ENCODE peak calls at places on chromosomes 2 and 18, in four cellular contexts. B is cardiac muscle cell, G is IMR-90, X is right cardiac atrium. N is an unnamed sample. For H3K9me3, the result is how much of the 10 kb centered on the place peaks cover.

GRCh38 chr2:121076501-121076820 is 208.5 kb downstream of the TFCP2L1 start:
- DNase-seq in B (no peak), G (no peak), X (no peak), N (no peak)

GRCh38 chr18:33746261-33746660 is 168.2 kb downstream of the ASXL3 start:
- DNase-seq in B (no peak), G (no peak), X (no peak), N (no peak)

GRCh38 chr2:121075006-121075545 is 209.9 kb downstream of the TFCP2L1 start:
- DNase-seq in B (peak), G (peak), X (peak), N (peak)

GRCh38 chr2:69616755-69617154 is 26.8 kb downstream of the AAK1 start:
- DNase-seq in B (no peak), G (no peak), X (no peak), N (no peak)

GRCh38 chr2:79432731-79433146 is 80.1 kb upstream of the CTNNA2 start:
- DNase-seq in B (no peak), G (no peak), X (no peak), N (no peak)

GRCh38 chr2:224069172-224069571 is 30.1 kb upstream of the SERPINE2 start:
- DNase-seq in B (no peak), G (no peak), X (peak), N (no peak)

GRCh38 chr18:79987566-79987965 is 797 bp downstream of the TXNL4A start:
- DNase-seq in B (no peak), G (no peak), X (no peak), N (no peak)

GRCh38 chr18:73352546-73352945 is 484.8 kb upstream of the NETO1 start:
- DNase-seq in B (no peak), G (peak), X (no peak), N (peak)

GRCh38 chr2:186962085-186962747 is 113.2 kb upstream of the ZSWIM2 start:
- DNase-seq in B (no peak), G (no peak), X (no peak), N (no peak)

GRCh38 chr18:9401166-9401565 is 66.6 kb downstream of the TWSG1 start:
- DNase-seq in B (no peak), G (no peak), X (no peak), N (no peak)

GRCh38 chr2:30110773-30111172 is 36.0 kb upstream of the YPEL5 start:
- DNase-seq in B (no peak), G (peak), X (no peak), N (no peak)

GRCh38 chr2:30108851-30109250 is 38.0 kb upstream of the YPEL5 start:
- DNase-seq in B (no peak), G (no peak), X (no peak), N (no peak)

GRCh38 chr2:30106543-30106942 is 40.3 kb upstream of the YPEL5 start:
- DNase-seq in B (no peak), G (peak), X (no peak), N (no peak)

GRCh38 chr2:30109856-30110255 is 37.0 kb upstream of the YPEL5 start:
- DNase-seq in B (no peak), G (no peak), X (no peak), N (no peak)

DNA sequence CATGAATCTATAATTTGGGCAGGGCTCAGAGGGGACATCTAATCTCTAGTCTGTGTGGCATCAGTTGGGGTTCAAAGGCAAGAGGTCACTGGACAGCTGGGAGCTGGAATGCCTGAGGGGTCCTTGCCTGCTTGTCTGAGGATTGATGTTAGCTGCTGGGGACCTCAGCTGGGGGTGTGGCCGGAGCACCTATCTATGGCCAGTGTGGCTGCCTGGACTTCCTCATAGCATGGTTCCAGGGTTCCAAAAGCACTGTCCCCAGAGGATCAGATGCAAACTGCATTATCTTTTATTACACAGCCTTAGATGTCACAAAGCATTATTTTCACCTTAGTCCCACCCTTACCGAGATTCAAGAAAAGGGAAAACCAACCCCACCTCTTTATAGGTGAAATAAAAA is 38.6 kb upstream of the YPEL5 start:
- DNase-seq in B (no peak), G (no peak), X (no peak), N (no peak)
- H3K4me3 ChIP-seq in B (no peak), G (no peak), X (no peak), N (no peak)

GRCh38 chr2:241931084-241931975 is 61.8 kb downstream of the RTP5 start:
- DNase-seq in B (no peak), G (no peak), X (no peak), N (no peak)

GRCh38 chr2:241935314-241935713 is 65.8 kb downstream of the RTP5 start:
- DNase-seq in B (no peak), G (peak), X (no peak), N (no peak)

GRCh38 chr2:241931976-241932894 is 62.7 kb downstream of the RTP5 start:
- DNase-seq in B (no peak), G (no peak), X (no peak), N (no peak)

GRCh38 chr2:241933175-241933911 is 63.8 kb downstream of the RTP5 start:
- DNase-seq in B (no peak), G (no peak), X (no peak), N (no peak)

GRCh38 chr2:241932895-241933174 is 63.3 kb downstream of the RTP5 start:
- DNase-seq in B (no peak), G (no peak), X (no peak), N (no peak)
- H3K27ac ChIP-seq in B (no peak), G (no peak), X (no peak), N (no peak)

GRCh38 chr18:56189615-56190014 is 448.8 kb downstream of the TXNL1 start:
- DNase-seq in B (no peak), G (no peak), X (no peak), N (no peak)
- H3K9me3 ChIP-seq in B (under half), G (under half), X (under half), N (under half)

GRCh38 chr2:218983263-218983970 is 1.6 kb downstream of the FEV start:
- DNase-seq in B (no peak), G (no peak), X (no peak), N (no peak)

GRCh38 chr2:218980800-218981389 is 4.1 kb downstream of the FEV start:
- DNase-seq in B (no peak), G (no peak), X (no peak), N (no peak)

GRCh38 chr2:218981390-218982311 is 3.3 kb downstream of the FEV start:
- DNase-seq in B (peak), G (peak), X (no peak), N (no peak)

GRCh38 chr2:218982312-218983262 is 2.4 kb downstream of the FEV start:
- DNase-seq in B (no peak), G (no peak), X (no peak), N (no peak)

DNA sequence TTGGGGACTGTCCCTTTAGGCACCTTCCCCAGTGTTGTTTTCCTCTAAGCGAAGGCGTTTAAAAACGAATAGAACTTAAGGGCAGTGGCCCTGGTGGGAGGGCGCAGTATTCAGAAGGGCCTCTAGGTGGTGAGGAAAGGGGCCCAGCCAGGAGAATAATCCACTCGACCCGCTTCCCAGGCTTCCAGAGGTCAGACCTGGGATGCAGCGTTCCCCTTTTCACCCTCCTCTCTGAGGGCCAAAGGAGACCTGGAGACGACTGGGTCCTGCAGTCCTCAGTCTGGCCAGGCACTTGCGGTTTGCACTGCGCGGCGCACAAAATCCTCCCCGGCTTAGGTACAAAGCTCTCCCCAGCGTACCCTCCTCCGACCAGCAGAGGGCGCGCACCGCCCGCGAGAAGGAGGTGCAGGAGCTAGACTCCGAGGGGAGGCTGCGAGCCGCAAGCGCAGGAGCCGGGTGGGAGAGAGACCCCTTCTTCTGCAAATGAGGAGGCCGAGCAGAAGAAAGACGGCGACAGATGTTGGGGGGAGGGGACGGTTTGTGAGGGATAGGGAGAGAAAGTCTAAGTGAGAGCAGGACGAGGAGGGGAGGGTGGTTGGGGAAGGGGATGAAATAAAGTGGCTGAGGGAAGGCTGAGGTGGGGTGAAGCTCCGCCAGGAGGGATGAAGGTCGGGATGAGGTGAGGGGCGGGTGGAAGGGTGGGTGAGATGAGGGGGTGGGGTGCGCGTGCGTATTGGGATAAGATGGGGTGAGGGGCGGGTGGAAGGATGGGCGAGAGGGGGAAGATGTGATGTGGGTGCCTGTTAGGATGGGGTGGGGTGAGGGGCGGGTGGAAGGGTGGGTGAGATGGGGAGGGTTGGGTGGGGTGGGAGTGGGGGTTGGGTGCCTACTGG is 4.9 kb downstream of the FEV start:
- DNase-seq in B (peak), G (peak), X (peak), N (peak)
- H3K4me3 ChIP-seq in B (no peak), G (no peak), X (no peak), N (no peak)

DNA sequence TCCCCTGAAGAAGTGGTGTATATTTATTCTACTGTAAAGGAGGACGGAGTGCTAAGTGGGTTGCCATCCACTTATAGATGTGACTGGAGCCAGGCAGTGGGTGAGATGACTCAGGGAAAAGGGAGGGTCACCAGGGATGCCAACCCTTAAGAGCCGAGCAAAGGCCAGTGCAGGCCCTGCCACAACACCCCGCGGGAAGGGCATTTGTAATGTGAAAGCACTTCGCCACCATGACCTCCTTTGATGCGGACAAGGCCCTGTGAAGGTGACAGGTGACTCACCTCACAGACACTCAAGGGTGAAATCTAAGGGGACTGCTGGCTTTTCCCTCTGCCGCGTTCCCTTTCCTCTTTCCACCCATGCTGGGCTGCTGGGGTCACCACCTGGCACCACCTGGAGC is 50.2 kb upstream of the MRPL33 start:
- DNase-seq in B (no peak), G (no peak), X (peak), N (no peak)
- H3K27ac ChIP-seq in B (no peak), G (no peak), X (peak), N (no peak)

GRCh38 chr2:239712755-239713154 is 311.9 kb upstream of the HDAC4 start:
- DNase-seq in B (no peak), G (no peak), X (no peak), N (no peak)
- H3K9me3 ChIP-seq in B (under half), G (under half), X (under half), N (under half)

GRCh38 chr2:75202359-75202758 is 3.0 kb upstream of the TACR1 start:
- DNase-seq in B (no peak), G (no peak), X (no peak), N (no peak)

GRCh38 chr2:75199428-75200011 is at the start of gene TACR1:
- DNase-seq in B (peak), G (peak), X (peak), N (no peak)

GRCh38 chr2:75204833-75205232 is 5.5 kb upstream of the TACR1 start:
- DNase-seq in B (no peak), G (no peak), X (no peak), N (no peak)

GRCh38 chr2:75195076-75195691 is 4.1 kb downstream of the TACR1 start:
- DNase-seq in B (no peak), G (no peak), X (no peak), N (no peak)

DNA sequence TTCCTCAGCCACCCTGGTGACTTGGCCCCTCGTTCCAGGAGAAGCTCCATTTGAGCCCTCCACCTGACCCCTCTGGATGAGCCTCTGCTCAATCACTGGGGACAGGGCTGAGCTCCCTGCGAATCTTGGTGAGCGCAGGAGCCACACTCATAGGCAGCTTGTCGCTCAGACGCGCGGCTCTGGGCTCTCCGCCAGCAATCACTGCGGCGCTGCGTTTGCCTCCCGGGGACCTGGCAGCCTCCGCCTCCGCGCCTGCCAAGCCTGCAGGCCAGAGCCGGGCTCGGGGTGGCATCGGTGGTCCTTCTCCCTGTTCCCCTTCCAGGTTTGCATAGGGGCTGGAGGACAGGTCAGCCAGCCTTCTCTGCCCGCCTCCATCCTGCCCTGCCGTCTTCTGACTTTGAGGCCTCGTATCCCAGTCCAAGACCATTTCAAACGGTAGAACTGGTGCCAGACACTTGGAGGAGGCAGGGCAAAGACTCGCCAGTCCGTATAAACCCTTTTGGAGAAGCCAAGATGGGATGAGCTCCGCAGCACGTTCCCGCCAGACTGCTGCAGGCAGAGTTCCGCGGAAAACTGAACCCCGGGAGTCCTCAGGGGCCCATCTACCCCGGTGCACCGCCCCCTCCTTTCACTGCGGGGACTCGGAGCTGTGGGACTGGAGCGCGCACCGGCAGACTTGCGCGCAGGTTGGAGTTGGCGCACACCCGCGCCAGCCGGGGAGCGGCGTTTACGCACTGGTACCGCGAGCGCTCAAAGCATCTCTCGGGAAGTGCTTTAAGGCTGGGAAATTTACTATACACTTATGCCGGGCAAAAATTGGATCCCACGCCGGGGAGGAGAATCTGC is 1.0 kb upstream of the TACR1 start:
- DNase-seq in B (peak), G (peak), X (peak), N (no peak)
- H3K4me3 ChIP-seq in B (peak), G (peak), X (peak), N (no peak)

N was measured in SJCRH30.